ENCODE peak calls at places on chromosomes 3 and 15, in eight cellular contexts. R is stimulated activated CD4-positive, alpha-beta T cell treated with anti-CD3 and anti-CD28 coated beads, Interleukin-4, amount 100 ng/mL, for 1 hour; Z is GM12865; L is activated effector memory CD4-positive, alpha-beta T cell treated with anti-CD3 and anti-CD28 coated beads, Interleukin-2, amount 50 U/mL, for 16 hours; F is COR-L47; D is activated T-cell treated with anti-CD3 and anti-CD28 coated beads for 4 hours; K is mucosa of gallbladder; A is fibroblast of the aortic adventitia. X is an unnamed sample.

GRCh38 chr3:172525116-172525613 is 1.9 kb upstream of the TNFSF10 start:
- DNase-seq in R (no peak), Z (no peak), L (no peak), F (no peak), D (no peak), K (no peak), A (no peak), X (no peak)

GRCh38 chr3:71006810-71007785 is 576.4 kb downstream of the FOXP1 start:
- DNase-seq in R (no peak), Z (peak; percentile 41), L (no peak), F (no peak), D (no peak), K (no peak), A (peak; percentile 48), X (no peak)

GRCh38 chr3:52554026-52554755 is 17.8 kb downstream of the UQCC5 start:
- DNase-seq in R (no peak), Z (no peak), L (no peak), F (no peak), D (no peak), K (no peak), A (no peak), X (no peak)

GRCh38 chr3:42710323-42711021 is 7.9 kb upstream of the HHATL start:
- DNase-seq in R (no peak), Z (no peak), L (no peak), F (no peak), D (no peak), K (no peak), A (no peak), X (no peak)

GRCh38 chr3:117790256-117790987 is 1080.8 kb downstream of the TUSC7 start:
- DNase-seq in R (no peak), Z (no peak), L (no peak), F (no peak), D (no peak), K (no peak), A (peak; percentile 34), X (no peak)

GRCh38 chr3:12454076-12454807 is 30.0 kb upstream of the TSEN2 start:
- DNase-seq in R (no peak), Z (no peak), L (no peak), F (no peak), D (no peak), K (no peak), A (peak; percentile 39), X (no peak)

GRCh38 chr15:49927462-49927861 is 191.6 kb downstream of the ATP8B4 start:
- DNase-seq in R (no peak), Z (no peak), L (no peak), F (no peak), D (no peak), K (no peak), A (peak; percentile 77), X (no peak)

GRCh38 chr15:72599855-72600464 is 54.5 kb upstream of the GOLGA6B start:
- DNase-seq in R (no peak), Z (peak; percentile 51), L (no peak), F (peak; percentile 4), D (no peak), K (no peak), A (peak; percentile 77), X (no peak)

GRCh38 chr15:87401986-87402385 is 854.6 kb downstream of the NTRK3 start:
- DNase-seq in R (no peak), Z (no peak), L (no peak), F (no peak), D (no peak), K (no peak), A (no peak), X (no peak)

GRCh38 chr3:125513490-125514115 is 6.4 kb downstream of the SNX4 start:
- DNase-seq in R (no peak), Z (no peak), L (no peak), F (no peak), D (no peak), K (no peak), A (no peak), X (no peak)

GRCh38 chr3:191070762-191071365 is 128.2 kb upstream of the OSTN start:
- DNase-seq in R (no peak), Z (no peak), L (no peak), F (no peak), D (no peak), K (no peak), A (peak; percentile 35), X (no peak)

GRCh38 chr3:17515445-17516227 is 226.8 kb downstream of the TBC1D5 start:
- DNase-seq in R (no peak), Z (no peak), L (no peak), F (no peak), D (no peak), K (no peak), A (peak; percentile 6), X (no peak)

GRCh38 chr15:28047277-28047676 is 51.8 kb downstream of the OCA2 start:
- DNase-seq in R (no peak), Z (no peak), L (no peak), F (no peak), D (no peak), K (no peak), A (no peak), X (no peak)

GRCh38 chr3:66472313-66473134 is 28.3 kb downstream of the LRIG1 start:
- DNase-seq in R (peak; percentile 22), Z (peak; percentile 90), L (peak; percentile 81), F (no peak), D (no peak), K (no peak), A (peak; percentile 78), X (no peak)

GRCh38 chr3:195251336-195252065 is 19.5 kb downstream of the XXYLT1 start:
- DNase-seq in R (no peak), Z (no peak), L (no peak), F (no peak), D (no peak), K (no peak), A (no peak), X (no peak)

GRCh38 chr3:184523825-184524615 is 37.6 kb upstream of the EPHB3 start:
- DNase-seq in R (no peak), Z (no peak), L (no peak), F (peak; percentile 24), D (no peak), K (no peak), A (peak; percentile 64), X (no peak)

GRCh38 chr3:137770821-137771399 is 6.8 kb downstream of the SOX14 start:
- DNase-seq in R (no peak), Z (no peak), L (no peak), F (no peak), D (no peak), K (no peak), A (no peak), X (no peak)

X was measured in hippocampal formation.